ENCODE peak calls at places on chromosomes 2 and 18, in four cellular contexts. B is astrocyte of the cerebellum, V is NCI-H510A treated with DMSO at 0.1 percent for 48 hours, I is B cell. Q is an unnamed sample.

GRCh38 chr2:212154392-212154791 is 384.2 kb downstream of the ERBB4 start:
- DNase-seq in B (no peak), V (peak; percentile 91), I (no peak), Q (no peak)

GRCh38 chr2:173568054-173568453 is 213.4 kb downstream of the CDCA7 start:
- DNase-seq in B (no peak), V (peak; percentile 45), I (no peak), Q (no peak)

GRCh38 chr2:101418704-101419663 is 31.7 kb upstream of the CREG2 start:
- DNase-seq in B (peak; percentile 69), V (peak; percentile 70), I (peak; percentile 74), Q (no peak)

GRCh38 chr2:121185571-121186074 is 99.4 kb downstream of the TFCP2L1 start:
- DNase-seq in B (peak; percentile 73), V (peak; percentile 80), I (no peak), Q (no peak)

GRCh38 chr18:47417807-47418206 is 166.3 kb upstream of the SKOR2 start:
- DNase-seq in B (no peak), V (no peak), I (no peak), Q (no peak)

GRCh38 chr2:6780765-6781274 is 84.9 kb downstream of the CMPK2 start:
- DNase-seq in B (no peak), V (peak; percentile 88), I (peak; percentile 45), Q (peak; percentile 27)

GRCh38 chr2:47310801-47311560 is 92.0 kb upstream of the MSH2 start:
- DNase-seq in B (no peak), V (no peak), I (no peak), Q (no peak)

GRCh38 chr18:28171837-28172236 is 5.1 kb downstream of the CDH2 start:
- DNase-seq in B (no peak), V (no peak), I (no peak), Q (no peak)

GRCh38 chr2:23402205-23402740 is 17.3 kb downstream of the KLHL29 start:
- DNase-seq in B (no peak), V (no peak), I (no peak), Q (no peak)

Q was measured in GM06990.